ENCODE peak calls at places on chromosome 2, in five cellular contexts. O is GM12878, I is GM23248, F is mammary epithelial cell, A is HCT116. K is an unnamed sample.

GRCh38 chr2:12717988-12718661 is 1.4 kb downstream of the TRIB2 start:
- DNase-seq in O (no peak), F (peak; percentile 47), I (peak; percentile 65), A (no peak), K (peak; percentile 38)

GRCh38 chr2:156338578-156338977 is 6.1 kb upstream of the NR4A2 start:
- DNase-seq in I (no peak), O (no peak), F (no peak), A (no peak), K (no peak)

GRCh38 chr2:28354920-28355520 is 37.6 kb upstream of the FOSL2 start:
- DNase-seq in I (no peak), O (no peak), A (no peak), F (no peak), K (no peak)

GRCh38 chr2:186273953-186274352 is 212.1 kb upstream of the ZC3H15 start:
- DNase-seq in O (no peak), I (no peak), A (no peak), F (no peak), K (no peak)

GRCh38 chr2:31384351-31384750 is 30.2 kb downstream of the XDH start:
- DNase-seq in F (peak; percentile 95), I (peak; percentile 96), A (peak; percentile 51), O (no peak), K (peak; percentile 98)

GRCh38 chr2:226114436-226114835 is 685.2 kb downstream of the IRS1 start:
- DNase-seq in O (no peak), A (peak; percentile 69), I (no peak), F (peak; percentile 14), K (peak; percentile 63)

GRCh38 chr2:230715201-230715600 is 2.6 kb downstream of the CAB39 start:
- DNase-seq in F (no peak), A (no peak), O (no peak), I (peak; percentile 28), K (peak; percentile 61)

GRCh38 chr2:79219383-79219988 is 59.9 kb upstream of the REG3A start:
- DNase-seq in O (peak; percentile 8), I (peak; percentile 63), A (no peak), F (peak; percentile 10), K (peak; percentile 17)

GRCh38 chr2:39356922-39357639 is 80.0 kb downstream of the MAP4K3 start:
- DNase-seq in O (no peak), I (no peak), F (no peak), A (no peak), K (no peak)

GRCh38 chr2:22894761-22895160 is 490.2 kb upstream of the KLHL29 start:
- DNase-seq in I (no peak), O (no peak), A (no peak), F (no peak), K (no peak)

GRCh38 chr2:172770887-172771286 is 35.2 kb downstream of the RAPGEF4 start:
- DNase-seq in I (no peak), A (no peak), F (no peak), O (no peak), K (no peak)

GRCh38 chr2:167258712-167259111 is 370.4 kb downstream of the XIRP2 start:
- DNase-seq in F (no peak), A (no peak), I (no peak), O (no peak), K (no peak)

GRCh38 chr2:233831011-233831721 is 23.2 kb downstream of the HJURP start:
- DNase-seq in I (no peak), A (no peak), O (no peak), F (peak; percentile 30), K (no peak)

DNA sequence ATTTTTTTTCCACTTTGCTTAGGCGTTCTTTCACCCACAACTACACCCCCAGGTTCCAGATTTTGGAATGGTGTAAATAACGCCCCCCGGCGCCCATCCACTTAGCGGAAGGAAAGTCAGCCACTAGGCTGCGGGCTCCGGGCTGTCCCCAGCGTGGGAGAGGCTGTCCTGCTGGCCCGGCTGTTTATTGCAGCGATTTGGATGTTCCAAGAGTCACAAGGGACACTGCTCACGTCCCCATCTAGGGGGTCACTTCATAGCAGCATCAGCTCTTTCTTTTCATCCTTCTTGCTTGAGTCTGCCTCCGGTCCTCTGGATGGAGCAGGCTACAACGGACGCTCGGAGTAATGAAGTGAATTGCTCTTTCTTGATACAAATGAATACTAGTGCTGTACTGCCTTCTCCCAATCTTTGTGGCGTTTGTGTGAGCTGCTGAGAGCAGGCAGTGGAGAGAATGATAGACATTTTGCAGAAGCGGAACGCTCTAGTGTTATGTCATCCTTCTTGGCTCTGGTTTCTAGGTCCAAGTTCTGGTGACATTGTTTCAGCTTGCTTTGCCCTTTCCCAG is 50.7 kb upstream of the PAIP2B start:
- DNase-seq in O (no peak), A (peak; percentile 34), F (peak; percentile 21), I (peak; percentile 55), K (no peak)
- H3K9ac ChIP-seq in O (peak overlapping the region; percentile 35), A (peak overlapping the region; percentile 61), F (no peak overlapping the region), I (peak overlapping the region; percentile 15), K (no peak overlapping the region)

GRCh38 chr2:70745276-70745675 is 22.7 kb downstream of the ADD2 start:
- DNase-seq in A (no peak), O (no peak), F (no peak), I (no peak), K (no peak)

GRCh38 chr2:70748002-70748779 is 19.8 kb downstream of the ADD2 start:
- DNase-seq in F (no peak), O (no peak), I (no peak), A (peak; percentile 10), K (no peak)

GRCh38 chr2:70746076-70746475 is 21.9 kb downstream of the ADD2 start:
- DNase-seq in I (no peak), F (no peak), A (no peak), O (no peak), K (peak; percentile 35)

GRCh38 chr2:70750320-70750719 is 17.7 kb downstream of the ADD2 start:
- DNase-seq in A (no peak), O (no peak), I (no peak), F (no peak), K (no peak)

DNA sequence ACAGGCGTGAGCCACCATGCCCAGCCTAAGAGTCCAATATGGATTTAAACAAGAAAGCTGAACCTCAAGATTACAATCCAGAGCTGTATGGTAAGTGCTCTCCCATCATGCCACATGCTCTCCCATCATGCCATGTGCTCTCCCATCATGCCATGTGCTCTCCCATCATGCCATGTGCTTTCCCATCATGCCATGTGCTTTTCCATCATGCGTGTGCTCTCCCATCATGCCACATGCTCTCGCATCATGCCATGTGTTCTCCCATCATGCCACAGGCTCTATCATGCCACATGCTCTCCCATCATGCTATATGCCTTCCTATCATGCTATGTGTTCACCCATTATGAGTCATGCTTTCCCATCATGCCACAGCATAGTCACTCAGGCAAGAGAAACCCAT is 20.7 kb downstream of the ADD2 start:
- DNase-seq in A (no peak), I (no peak), F (no peak), O (no peak), K (no peak)
- H3K9ac ChIP-seq in A (no peak overlapping the region), I (no peak overlapping the region), F (no peak overlapping the region), O (no peak overlapping the region), K (no peak overlapping the region)

GRCh38 chr2:43086451-43087221 is 139.8 kb downstream of the ZFP36L2 start:
- DNase-seq in F (peak; percentile 99), I (peak; percentile 99), O (no peak), A (peak; percentile 19), K (peak; percentile 100)
- H3K9ac ChIP-seq in F (peak overlapping the region; percentile 59), I (peak overlapping the region; percentile 70), O (no peak overlapping the region), A (peak overlapping the region; percentile 23), K (peak overlapping the region; percentile 34)

DNA sequence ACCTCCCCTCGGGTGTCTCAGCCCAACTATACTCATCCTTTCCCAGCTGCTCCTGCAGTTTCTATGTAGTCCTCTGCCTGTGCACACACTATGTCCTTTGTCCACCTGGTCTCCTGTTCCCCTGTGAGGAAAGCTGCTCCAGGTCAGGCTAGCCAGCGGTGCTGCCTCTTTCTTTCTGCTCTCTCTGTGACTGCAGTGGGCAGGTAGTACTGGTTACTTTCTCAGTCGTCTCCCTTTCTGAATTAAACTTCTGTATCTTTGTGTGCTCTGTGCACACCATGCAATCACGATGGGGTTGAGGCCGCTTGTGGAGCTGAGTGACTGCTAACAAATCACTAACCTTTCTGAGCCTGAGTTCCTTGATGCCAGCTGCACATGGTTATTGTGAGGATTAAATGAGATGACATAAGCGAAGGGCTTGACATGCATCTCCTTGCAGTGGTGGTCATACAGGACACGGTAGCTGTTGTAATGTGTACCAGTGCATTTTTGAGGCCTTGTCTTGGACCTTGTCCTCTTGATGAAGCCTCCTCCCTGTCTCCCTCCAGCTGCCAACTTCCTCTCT is 3.5 kb downstream of the FARP2 start:
- DNase-seq in I (no peak), O (no peak), A (no peak), F (no peak), K (no peak)
- H3K9ac ChIP-seq in I (no peak overlapping the region), O (peak overlapping the region; percentile 4), A (no peak overlapping the region), F (no peak overlapping the region), K (no peak overlapping the region)

DNA sequence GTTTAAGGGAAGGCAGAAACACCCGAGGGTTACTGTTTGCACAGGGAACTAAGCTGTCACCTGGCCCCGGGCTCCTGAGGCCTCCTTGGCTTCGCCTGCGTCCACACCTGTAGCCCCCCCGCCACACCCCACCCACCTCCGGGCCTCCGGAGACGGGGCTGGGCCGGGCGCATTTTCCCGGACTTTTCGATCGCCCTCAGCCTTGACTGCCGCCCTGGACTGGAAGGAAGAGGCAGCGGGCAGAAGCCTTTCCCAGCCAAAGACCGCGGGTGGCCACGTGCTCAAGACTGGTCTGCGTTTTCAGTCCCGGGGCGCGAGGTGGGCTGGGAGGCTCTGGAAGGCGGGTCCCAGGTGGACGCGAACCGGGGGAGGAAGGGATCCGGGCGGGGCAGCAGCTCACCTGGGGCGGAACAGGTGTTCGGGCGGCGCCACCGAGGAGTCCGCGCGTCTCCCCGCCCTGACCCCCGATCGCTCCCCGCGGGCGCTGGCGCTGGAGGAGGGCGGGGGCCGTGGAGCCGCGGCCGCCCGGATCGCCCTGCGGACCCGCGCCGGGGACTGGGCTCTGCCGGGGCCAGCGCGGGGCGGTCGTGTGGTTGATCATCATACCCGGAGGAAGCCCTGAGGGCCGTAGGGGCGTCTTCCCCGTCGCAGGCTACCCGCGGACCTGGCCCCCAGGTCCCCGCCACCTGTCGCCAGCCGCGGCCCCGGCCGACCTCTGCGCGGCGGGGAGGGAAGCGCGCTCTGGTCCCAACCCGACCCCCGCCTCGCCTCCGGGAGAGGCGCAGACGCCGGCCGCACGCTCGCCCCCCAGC is 3.2 kb downstream of the ID2 start:
- DNase-seq in I (peak; percentile 89), F (peak; percentile 24), O (no peak), A (peak; percentile 45), K (peak; percentile 15)
- H3K9ac ChIP-seq in I (peak overlapping the region; percentile 99), F (no peak overlapping the region), O (peak overlapping the region; percentile 61), A (peak overlapping the region; percentile 66), K (peak overlapping the region; percentile 51)

DNA sequence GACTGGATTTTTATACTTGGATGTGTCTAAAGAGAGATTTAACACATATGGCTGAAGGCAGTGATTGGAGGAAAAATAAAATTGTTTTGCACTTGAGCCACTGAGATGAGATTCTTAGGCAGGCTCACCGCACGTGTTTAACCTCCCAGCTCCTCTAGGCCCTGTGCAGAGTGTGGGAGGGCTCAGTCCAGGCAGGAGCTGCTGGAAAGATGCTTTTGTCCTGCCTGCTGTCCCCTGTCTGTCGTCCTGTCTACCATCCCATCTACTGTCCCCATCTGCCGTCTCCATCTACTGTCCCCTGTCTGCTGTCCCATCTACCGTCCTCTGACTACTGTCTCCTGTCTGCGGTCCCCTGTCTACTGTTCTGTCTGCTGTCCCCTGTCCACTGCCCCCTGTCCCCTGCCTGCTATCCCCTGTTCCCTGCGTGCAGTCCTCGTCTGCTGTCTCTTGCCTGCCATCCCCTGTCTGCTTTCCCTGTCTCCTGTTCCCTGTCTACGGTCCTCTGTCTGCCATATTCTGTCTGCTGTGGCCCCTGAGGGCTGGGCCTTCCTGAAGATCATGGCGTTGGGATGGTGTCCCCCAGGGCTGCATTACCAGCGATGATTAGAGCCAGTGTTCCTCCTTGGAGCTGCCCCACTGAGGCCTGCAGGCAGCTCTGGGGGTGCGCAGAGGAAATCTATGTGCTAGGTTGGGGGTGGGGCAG is 43.7 kb upstream of the HS6ST1 start:
- DNase-seq in A (no peak), O (no peak), I (no peak), F (no peak), K (no peak)
- H3K9ac ChIP-seq in A (no peak overlapping the region), O (no peak overlapping the region), I (peak overlapping the region; percentile 46), F (no peak overlapping the region), K (no peak overlapping the region)